ENCODE peak calls at places on chromosomes 16 and 17, in four cellular contexts. H is H9, L is neuronal stem cell, R is mesenchymal stem cell. O is an unnamed sample.

GRCh38 chr16:69916445-69916844 is 34.7 kb upstream of the CLEC18A start:
- DNase-seq in L (no peak), R (no peak), H (no peak), O (peak; percentile 90)

GRCh38 chr16:56883586-56883985 is 18.6 kb downstream of the SLC12A3 start:
- DNase-seq in H (no peak), L (no peak), R (no peak), O (no peak)

GRCh38 chr17:37392024-37392590 is 14.5 kb downstream of the ACACA start:
- DNase-seq in L (no peak), H (no peak), R (peak; percentile 86), O (no peak)

GRCh38 chr17:43341705-43342600 is 56.8 kb upstream of the ARL4D start:
- DNase-seq in L (no peak), R (peak; percentile 68), H (no peak), O (no peak)

GRCh38 chr16:70529051-70529777 is 5.6 kb downstream of the SF3B3 start:
- DNase-seq in H (no peak), L (no peak), R (peak; percentile 73), O (no peak)

GRCh38 chr17:58324409-58325288 is 3.9 kb downstream of the TSPOAP1 start:
- DNase-seq in R (peak; percentile 26), H (no peak), L (no peak), O (no peak)

GRCh38 chr17:49637050-49637449 is 40.8 kb downstream of the SPOP start:
- DNase-seq in H (no peak), L (no peak), R (no peak), O (no peak)

GRCh38 chr16:46884513-46885293 is 541 bp downstream of the GPT2 start:
- DNase-seq in H (no peak), L (peak; percentile 37), R (peak; percentile 33), O (peak; percentile 17)

GRCh38 chr16:57029161-57030160 is 40.1 kb downstream of the NLRC5 start:
- DNase-seq in L (no peak), H (no peak), R (peak; percentile 41), O (peak; percentile 73)

GRCh38 chr17:82892869-82893565 is 53.2 kb upstream of the ZNF750 start:
- DNase-seq in H (no peak), L (no peak), R (no peak), O (no peak)

GRCh38 chr17:78568494-78569115 is 8.6 kb downstream of the DNAH17 start:
- DNase-seq in L (no peak), R (peak; percentile 66), H (no peak), O (peak; percentile 70)

GRCh38 chr17:74923538-74924249 is 379 bp upstream of the OTOP2 start:
- DNase-seq in H (peak; percentile 79), R (peak; percentile 22), L (peak; percentile 46), O (peak; percentile 36)

GRCh38 chr17:27609606-27610303 is 21.2 kb upstream of the LGALS9 start:
- DNase-seq in H (peak; percentile 72), R (peak; percentile 33), L (no peak), O (no peak)

GRCh38 chr17:34370997-34371395 is 8.0 kb upstream of the CCL1 start:
- DNase-seq in R (no peak), L (no peak), H (peak; percentile 8), O (peak; percentile 6)

GRCh38 chr16:86492961-86493639 is 17.2 kb upstream of the FOXF1 start:
- DNase-seq in H (no peak), R (peak; percentile 80), L (no peak), O (no peak)

GRCh38 chr16:85089485-85089884 is 22.8 kb downstream of the CIBAR2 start:
- DNase-seq in R (no peak), H (no peak), L (no peak), O (peak; percentile 59)

GRCh38 chr16:80766798-80767197 is 37.6 kb downstream of the CDYL2 start:
- DNase-seq in H (no peak), R (no peak), L (no peak), O (no peak)

GRCh38 chr16:27444015-27444414 is 42.0 kb downstream of the IL21R start:
- DNase-seq in R (peak; percentile 13), H (no peak), L (no peak), O (peak; percentile 69)

GRCh38 chr17:78409191-78409621 is 30.8 kb downstream of the PGS1 start:
- DNase-seq in H (no peak), L (no peak), R (no peak), O (no peak)

GRCh38 chr16:8863594-8864424 is 5.0 kb downstream of the CARHSP1 start:
- DNase-seq in H (peak; percentile 69), L (no peak), R (peak; percentile 50), O (no peak)

GRCh38 chr16:1383556-1383955 is 30.9 kb downstream of the UNKL start:
- DNase-seq in R (no peak), L (no peak), H (no peak), O (no peak)

GRCh38 chr17:70144260-70144846 is 25.0 kb upstream of the KCNJ2 start:
- DNase-seq in R (peak; percentile 52), H (no peak), L (peak; percentile 9), O (no peak)

GRCh38 chr17:40251576-40251975 is 32.5 kb downstream of the WIPF2 start:
- DNase-seq in R (peak; percentile 92), H (no peak), L (no peak), O (no peak)

GRCh38 chr16:30977502-30977901 is 7.5 kb upstream of the HSD3B7 start:
- DNase-seq in H (peak; percentile 71), L (no peak), R (no peak), O (no peak)

GRCh38 chr17:70905796-70906195 is 736.5 kb downstream of the KCNJ2 start:
- DNase-seq in L (no peak), H (no peak), R (peak; percentile 98), O (no peak)

GRCh38 chr16:89422905-89423630 is 67.3 kb downstream of the ANKRD11 start:
- DNase-seq in H (no peak), L (no peak), R (peak; percentile 82), O (peak; percentile 27)

GRCh38 chr16:65895906-65896305 is 470.6 kb upstream of the CDH5 start:
- DNase-seq in R (no peak), L (no peak), H (no peak), O (no peak)

DNA sequence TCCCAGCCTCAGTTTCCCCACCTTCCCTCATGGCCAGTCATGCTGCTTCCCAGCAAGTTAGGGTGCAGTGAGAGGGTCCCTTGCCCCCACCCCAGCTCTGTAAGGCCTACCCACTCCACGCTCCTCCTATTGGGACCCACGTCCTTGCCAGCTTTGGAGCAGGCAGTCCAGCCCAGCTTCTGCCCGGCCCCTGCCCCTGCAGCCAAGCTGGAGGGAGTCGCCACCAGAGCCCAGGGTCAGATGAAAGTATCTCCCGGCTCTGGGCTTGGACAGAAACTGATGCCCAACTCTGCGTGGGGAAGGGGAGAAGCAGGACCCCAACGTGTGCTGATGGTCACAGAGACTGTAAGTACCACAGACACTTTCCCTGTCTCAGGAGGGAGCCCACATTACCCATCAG is 32.6 kb downstream of the SDK2 start:
- DNase-seq in L (no peak), H (no peak), R (no peak), O (no peak)
- H2BK12ac ChIP-seq in L (peak overlapping the region; percentile 91), H (no peak overlapping the region), R (no peak overlapping the region), O (no peak overlapping the region)

GRCh38 chr17:79922798-79923197 is 83.6 kb upstream of the CBX4 start:
- DNase-seq in R (no peak), L (no peak), H (no peak), O (no peak)
- H2BK12ac ChIP-seq in R (no peak overlapping the region), L (peak overlapping the region; percentile 82), H (no peak overlapping the region), O (no peak overlapping the region)

DNA sequence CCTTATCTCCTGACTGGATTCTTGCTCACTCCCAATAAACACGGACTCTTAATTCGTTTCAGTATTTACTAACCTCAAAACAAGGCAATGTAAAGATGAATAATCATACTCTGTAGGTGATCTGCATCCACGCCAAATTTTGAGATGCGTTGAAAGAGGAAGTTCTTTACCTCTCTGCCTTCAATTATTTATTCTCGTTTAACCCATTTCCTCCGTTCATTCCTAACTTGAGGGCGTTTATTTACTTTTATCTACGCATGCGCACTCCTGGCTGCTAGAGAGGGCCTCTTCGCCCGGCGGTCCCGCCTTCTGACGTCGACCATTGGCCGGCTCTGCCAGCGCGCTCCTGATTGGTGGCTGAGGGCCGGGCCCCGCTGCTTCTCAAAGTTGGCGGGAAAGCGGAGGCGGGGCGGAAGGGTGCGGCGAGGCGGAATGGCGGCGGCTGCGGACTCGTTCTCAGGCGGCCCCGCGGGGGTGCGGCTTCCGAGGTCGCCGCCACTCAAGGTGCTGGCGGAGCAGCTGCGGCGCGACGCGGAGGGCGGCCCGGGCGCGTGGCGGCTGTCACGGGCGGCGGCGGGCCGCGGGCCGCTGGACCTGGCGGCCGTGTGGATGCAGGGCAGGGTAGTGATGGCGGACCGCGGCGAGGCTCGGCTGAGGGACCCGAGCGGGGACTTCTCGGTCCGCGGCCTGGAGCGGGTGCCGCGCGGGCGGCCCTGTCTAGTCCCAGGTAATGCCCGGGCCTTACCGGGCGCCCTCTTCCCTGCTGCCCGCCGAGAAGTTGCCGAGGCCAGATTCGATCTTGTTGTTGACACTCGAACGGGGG is at the start of gene RMI2:
- DNase-seq in R (peak; percentile 94), H (peak; percentile 96), L (peak; percentile 95), O (peak; percentile 96)
- H2BK12ac ChIP-seq in R (no peak within 1 kb of the TSS), H (no peak within 1 kb of the TSS), L (no peak within 1 kb of the TSS), O (no peak within 1 kb of the TSS)

GRCh38 chr17:64003526-64004121 is 5.5 kb downstream of the PRR29 start:
- DNase-seq in R (no peak), L (no peak), H (peak; percentile 24), O (no peak)
- H2BK12ac ChIP-seq in R (no peak overlapping the region), L (no peak overlapping the region), H (no peak overlapping the region), O (no peak overlapping the region)

GRCh38 chr17:81486174-81486810 is 26.3 kb downstream of the ACTG1 start:
- DNase-seq in R (no peak), L (no peak), H (no peak), O (no peak)
- H2BK12ac ChIP-seq in R (no peak overlapping the region), L (no peak overlapping the region), H (no peak overlapping the region), O (no peak overlapping the region)

GRCh38 chr16:74099530-74099929 is 197.1 kb upstream of the PSMD7 start:
- DNase-seq in L (no peak), R (no peak), H (no peak), O (no peak)
- H2BK12ac ChIP-seq in L (no peak overlapping the region), R (no peak overlapping the region), H (no peak overlapping the region), O (no peak overlapping the region)

DNA sequence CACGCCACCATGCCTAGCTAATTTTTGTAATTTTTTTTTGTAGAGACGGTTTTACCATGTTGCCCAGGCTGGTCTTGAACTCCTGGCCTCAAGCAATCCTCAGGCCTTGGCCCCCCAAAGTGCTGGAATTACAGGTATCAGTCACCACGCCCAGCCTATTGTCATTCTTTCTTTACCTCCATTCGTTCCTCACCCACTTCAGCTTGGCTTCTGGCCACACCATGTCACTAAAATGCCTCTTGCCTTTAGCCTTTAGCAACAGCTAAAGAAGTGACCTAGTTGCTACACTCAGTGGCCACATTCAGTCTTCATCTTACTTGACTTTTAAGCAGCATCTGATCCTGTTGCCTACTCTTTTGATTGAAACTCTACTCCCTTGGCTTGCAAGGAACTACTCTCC is 3.6 kb upstream of the LRRC75A start:
- DNase-seq in H (no peak), L (no peak), R (no peak), O (no peak)
- H2BK12ac ChIP-seq in H (no peak overlapping the region), L (no peak overlapping the region), R (no peak overlapping the region), O (no peak overlapping the region)